ENCODE peak calls at places on chromosomes 1 and 21, in six cellular contexts. L is mucosa of descending colon, R is hepatocyte, H is osteoblast, A is tibial artery, F is OCI-LY7. J is an unnamed sample.

GRCh38 chr21:24220466-24220865 is 1386.8 kb downstream of the MRPL39 start:
- DNase-seq in L (no peak), R (no peak), H (no peak), A (no peak), F (no peak), J (no peak)

GRCh38 chr21:45589686-45590245 is 47.5 kb upstream of the SLC19A1 start:
- DNase-seq in L (no peak), R (no peak), H (no peak), A (no peak), F (no peak), J (no peak)

GRCh38 chr1:202349263-202349928 is 897 bp downstream of the PPP1R12B start:
- DNase-seq in L (no peak), R (peak; percentile 48), H (peak; percentile 85), A (peak; percentile 27), F (peak; percentile 23), J (no peak)

GRCh38 chr1:154962238-154962678 is 676 bp upstream of the PYGO2 start:
- DNase-seq in L (peak; percentile 62), R (no peak), H (peak; percentile 74), A (no peak), F (peak; percentile 65), J (no peak)

GRCh38 chr1:181469829-181470228 is 13.5 kb upstream of the CACNA1E start:
- DNase-seq in L (no peak), R (peak; percentile 82), H (peak; percentile 82), A (no peak), F (no peak), J (no peak)

GRCh38 chr1:228108055-228108690 is 926 bp downstream of the MRPL55 start:
- DNase-seq in L (no peak), R (no peak), H (peak; percentile 69), A (no peak), F (no peak), J (no peak)

GRCh38 chr1:51686450-51686849 is 69.6 kb downstream of the OSBPL9 start:
- DNase-seq in L (no peak), R (no peak), H (no peak), A (no peak), F (no peak), J (no peak)

GRCh38 chr1:172814428-172814827 is 155.5 kb downstream of the FASLG start:
- DNase-seq in L (no peak), R (no peak), H (no peak), A (no peak), F (no peak), J (no peak)

GRCh38 chr1:248366609-248367008 is 5.1 kb downstream of the OR2T4 start:
- DNase-seq in L (no peak), R (no peak), H (no peak), A (no peak), F (no peak), J (no peak)
- H3K9me3 ChIP-seq in L (peaks cover 44% of the 10 kb centered on the region), R (peaks cover 3% of the 10 kb centered on the region), H (no peaks in the 10 kb centered on the region), A (no peaks in the 10 kb centered on the region), F (no peaks in the 10 kb centered on the region), J (peaks cover 4% of the 10 kb centered on the region)

DNA sequence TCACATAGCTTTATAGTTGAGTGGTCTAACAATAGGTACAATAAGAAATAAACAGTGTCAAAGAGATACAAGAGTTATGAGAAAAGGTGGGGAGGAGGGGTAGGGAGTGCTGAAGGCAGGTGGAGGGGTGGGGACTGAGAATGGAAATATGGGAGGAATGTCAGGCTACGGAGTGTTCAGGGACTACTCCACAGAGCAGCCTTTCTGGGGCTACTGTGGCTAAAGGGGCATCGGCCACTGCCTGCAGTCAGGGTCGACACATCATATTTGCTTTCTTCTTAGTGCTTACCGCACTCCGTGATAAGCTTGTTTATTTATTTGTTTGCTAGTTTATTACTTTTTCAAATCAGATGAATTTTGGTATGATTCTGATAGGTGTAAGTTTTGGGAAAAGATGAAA is 34.4 kb upstream of the CRNN start:
- DNase-seq in L (no peak), R (no peak), H (no peak), A (no peak), F (no peak), J (no peak)
- H3K9me3 ChIP-seq in L (no peaks in the 10 kb centered on the region), R (no peaks in the 10 kb centered on the region), H (no peaks in the 10 kb centered on the region), A (no peaks in the 10 kb centered on the region), F (no peaks in the 10 kb centered on the region), J (no peaks in the 10 kb centered on the region)

GRCh38 chr1:54784066-54784465 is 17.1 kb downstream of the TTC22 start:
- DNase-seq in L (no peak), R (no peak), H (peak; percentile 65), A (no peak), F (no peak), J (no peak)

GRCh38 chr1:54781023-54781723 is 16.9 kb upstream of the PARS2 start:
- DNase-seq in L (no peak), R (no peak), H (peak; percentile 84), A (no peak), F (no peak), J (no peak)

GRCh38 chr1:54786778-54787177 is 14.3 kb downstream of the TTC22 start:
- DNase-seq in L (no peak), R (no peak), H (peak; percentile 68), A (no peak), F (no peak), J (no peak)

GRCh38 chr1:54782156-54782555 is 17.8 kb upstream of the PARS2 start:
- DNase-seq in L (no peak), R (no peak), H (peak; percentile 6), A (no peak), F (no peak), J (no peak)

DNA sequence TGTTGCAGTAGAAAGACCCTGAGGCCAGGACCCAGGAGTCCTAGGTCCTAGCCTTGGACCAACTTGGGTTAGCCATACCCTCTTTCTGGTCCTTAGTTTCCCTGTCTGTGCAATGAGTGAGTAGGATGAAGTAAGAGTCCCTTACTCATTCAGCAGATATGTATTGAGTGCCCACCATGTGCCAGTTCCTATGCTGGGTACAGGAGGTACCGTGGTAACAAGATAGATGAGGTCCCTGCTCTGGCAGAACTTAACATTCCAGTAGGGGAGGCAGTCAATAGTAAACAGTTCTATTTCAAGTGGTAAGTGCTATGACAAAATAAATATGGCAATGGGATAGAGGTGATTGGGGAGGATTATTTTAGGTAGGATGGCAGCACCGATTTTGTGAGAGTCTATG is 18.3 kb upstream of the PARS2 start:
- DNase-seq in L (no peak), R (no peak), H (peak; percentile 49), A (no peak), F (no peak), J (no peak)
- H3K9me3 ChIP-seq in L (no peaks in the 10 kb centered on the region), R (no peaks in the 10 kb centered on the region), H (no peaks in the 10 kb centered on the region), A (no peaks in the 10 kb centered on the region), F (no peaks in the 10 kb centered on the region), J (no peaks in the 10 kb centered on the region)

DNA sequence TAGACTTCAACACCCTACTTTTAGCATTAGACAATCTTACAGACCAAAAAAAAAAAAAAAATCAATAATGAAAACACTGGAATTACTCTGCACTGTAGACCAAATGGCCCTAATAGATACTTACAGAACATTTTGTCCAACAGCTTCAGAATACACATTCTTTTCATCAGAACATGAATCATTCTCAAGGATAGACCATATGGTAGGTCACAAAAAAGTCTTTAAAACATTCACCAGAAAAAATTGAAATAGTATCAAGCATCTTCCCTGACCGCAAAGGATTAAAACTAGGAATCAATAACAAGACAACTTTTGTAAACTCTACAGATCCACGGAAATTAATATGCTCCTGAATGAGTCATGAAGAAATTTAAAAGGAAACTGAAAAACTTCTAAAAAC is 22.5 kb downstream of the ZNF670 start:
- DNase-seq in L (no peak), R (no peak), H (no peak), A (no peak), F (no peak), J (no peak)
- H3K9me3 ChIP-seq in L (peaks cover 79% of the 10 kb centered on the region), R (peaks cover 34% of the 10 kb centered on the region), H (no peaks in the 10 kb centered on the region), A (peaks cover 8% of the 10 kb centered on the region), F (peaks cover 77% of the 10 kb centered on the region), J (peaks cover 12% of the 10 kb centered on the region)

GRCh38 chr1:13922440-13922839 is 222.5 kb downstream of the PRDM2 start:
- DNase-seq in L (no peak), R (peak; percentile 32), H (no peak), A (no peak), F (no peak), J (no peak)
- H3K9me3 ChIP-seq in L (no peaks in the 10 kb centered on the region), R (no peaks in the 10 kb centered on the region), H (no peaks in the 10 kb centered on the region), A (no peaks in the 10 kb centered on the region), F (peaks cover 4% of the 10 kb centered on the region), J (no peaks in the 10 kb centered on the region)

GRCh38 chr1:4605158-4605557 is 49.3 kb upstream of the AJAP1 start:
- DNase-seq in L (no peak), R (no peak), H (no peak), A (no peak), F (no peak), J (no peak)
- H3K9me3 ChIP-seq in L (peaks cover 7% of the 10 kb centered on the region), R (no peaks in the 10 kb centered on the region), H (no peaks in the 10 kb centered on the region), A (peaks cover 6% of the 10 kb centered on the region), F (no peaks in the 10 kb centered on the region), J (no peaks in the 10 kb centered on the region)

DNA sequence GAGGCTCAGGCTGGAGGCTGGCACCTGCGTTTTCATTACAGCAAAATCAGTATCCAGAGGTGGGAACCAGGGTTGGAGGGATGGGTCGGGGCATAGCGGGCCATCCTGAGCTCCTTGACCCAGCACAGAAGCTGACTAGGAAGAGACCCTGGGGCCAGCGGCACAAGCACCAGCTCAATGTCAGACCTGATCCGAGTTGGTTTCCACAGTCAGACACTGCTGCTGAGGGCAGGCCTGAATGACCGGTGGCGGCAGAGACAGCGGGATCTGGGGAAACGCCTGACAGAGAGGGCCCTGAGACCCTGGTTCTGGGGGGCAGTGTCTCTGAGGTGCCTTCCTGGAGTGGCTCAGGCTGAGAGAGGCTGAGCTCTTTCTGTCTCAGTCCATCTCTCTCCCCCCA is 162.0 kb upstream of the C1orf174 start:
- DNase-seq in L (no peak), R (no peak), H (no peak), A (no peak), F (no peak), J (no peak)
- H3K9me3 ChIP-seq in L (no peaks in the 10 kb centered on the region), R (no peaks in the 10 kb centered on the region), H (no peaks in the 10 kb centered on the region), A (no peaks in the 10 kb centered on the region), F (no peaks in the 10 kb centered on the region), J (no peaks in the 10 kb centered on the region)